ENCODE peak calls at places on chromosomes 11 and 22, in ten cellular contexts. One of them, this sample, is unnamed.

GRCh38 chr11:45751430-45751829 is 53.5 kb upstream of the SLC35C1 start:
- DNase-seq in neural progenitor cell: peak; percentile 91
- DNase-seq in prostate gland: no peak
- DNase-seq in CD4-positive, alpha-beta memory T cell: no peak
- DNase-seq in CD8-positive, alpha-beta T cell: no peak
- DNase-seq in body of pancreas: peak; percentile 9
- DNase-seq in esophagus squamous epithelium: no peak
- DNase-seq in CD8-positive, alpha-beta memory T cell: no peak
- DNase-seq in fibroblast of lung: no peak
- DNase-seq in H9: peak; percentile 55
- DNase-seq in this sample: no peak

GRCh38 chr11:10807629-10808552 is 835 bp downstream of the EIF4G2 start:
- DNase-seq in neural progenitor cell: peak; percentile 65
- DNase-seq in prostate gland: peak; percentile 31
- DNase-seq in CD4-positive, alpha-beta memory T cell: peak; percentile 47
- DNase-seq in CD8-positive, alpha-beta T cell: peak; percentile 73
- DNase-seq in body of pancreas: peak; percentile 63
- DNase-seq in esophagus squamous epithelium: peak; percentile 16
- DNase-seq in CD8-positive, alpha-beta memory T cell: peak; percentile 37
- DNase-seq in fibroblast of lung: peak; percentile 52
- DNase-seq in H9: no peak
- DNase-seq in this sample: peak; percentile 30

GRCh38 chr11:68978931-68979591 is 1.7 kb downstream of the MRGPRD start:
- DNase-seq in neural progenitor cell: no peak
- DNase-seq in prostate gland: no peak
- DNase-seq in CD4-positive, alpha-beta memory T cell: no peak
- DNase-seq in CD8-positive, alpha-beta T cell: no peak
- DNase-seq in body of pancreas: no peak
- DNase-seq in esophagus squamous epithelium: no peak
- DNase-seq in CD8-positive, alpha-beta memory T cell: no peak
- DNase-seq in fibroblast of lung: no peak
- DNase-seq in H9: peak; percentile 23
- DNase-seq in this sample: no peak

GRCh38 chr11:5604896-5605295 is 8.5 kb downstream of the TRIM6 start:
- DNase-seq in neural progenitor cell: no peak
- DNase-seq in prostate gland: no peak
- DNase-seq in CD4-positive, alpha-beta memory T cell: no peak
- DNase-seq in CD8-positive, alpha-beta T cell: no peak
- DNase-seq in body of pancreas: no peak
- DNase-seq in esophagus squamous epithelium: no peak
- DNase-seq in CD8-positive, alpha-beta memory T cell: no peak
- DNase-seq in fibroblast of lung: no peak
- DNase-seq in H9: no peak
- DNase-seq in this sample: no peak

GRCh38 chr11:105181521-105181920 is 42.0 kb upstream of the CARD18 start:
- DNase-seq in neural progenitor cell: no peak
- DNase-seq in prostate gland: no peak
- DNase-seq in CD4-positive, alpha-beta memory T cell: no peak
- DNase-seq in CD8-positive, alpha-beta T cell: no peak
- DNase-seq in body of pancreas: peak; percentile 11
- DNase-seq in esophagus squamous epithelium: no peak
- DNase-seq in CD8-positive, alpha-beta memory T cell: no peak
- DNase-seq in fibroblast of lung: peak; percentile 70
- DNase-seq in H9: no peak
- DNase-seq in this sample: no peak

GRCh38 chr22:17871726-17872458 is 97.6 kb upstream of the BID start:
- DNase-seq in neural progenitor cell: no peak
- DNase-seq in prostate gland: no peak
- DNase-seq in CD4-positive, alpha-beta memory T cell: no peak
- DNase-seq in CD8-positive, alpha-beta T cell: no peak
- DNase-seq in body of pancreas: no peak
- DNase-seq in esophagus squamous epithelium: no peak
- DNase-seq in CD8-positive, alpha-beta memory T cell: no peak
- DNase-seq in fibroblast of lung: no peak
- DNase-seq in H9: no peak
- DNase-seq in this sample: no peak

GRCh38 chr11:32487270-32487669 is 51.9 kb upstream of the WT1 start:
- DNase-seq in neural progenitor cell: peak; percentile 45
- DNase-seq in prostate gland: no peak
- DNase-seq in CD4-positive, alpha-beta memory T cell: no peak
- DNase-seq in CD8-positive, alpha-beta T cell: no peak
- DNase-seq in body of pancreas: no peak
- DNase-seq in esophagus squamous epithelium: no peak
- DNase-seq in CD8-positive, alpha-beta memory T cell: no peak
- DNase-seq in fibroblast of lung: no peak
- DNase-seq in H9: peak; percentile 57
- DNase-seq in this sample: no peak

GRCh38 chr11:32435947-32436750 is 810 bp upstream of the WT1 start:
- DNase-seq in neural progenitor cell: peak; percentile 47
- DNase-seq in prostate gland: no peak
- DNase-seq in CD4-positive, alpha-beta memory T cell: no peak
- DNase-seq in CD8-positive, alpha-beta T cell: no peak
- DNase-seq in body of pancreas: no peak
- DNase-seq in esophagus squamous epithelium: no peak
- DNase-seq in CD8-positive, alpha-beta memory T cell: no peak
- DNase-seq in fibroblast of lung: no peak
- DNase-seq in H9: no peak
- DNase-seq in this sample: no peak

GRCh38 chr11:62337682-62338181 is 484 bp downstream of the ASRGL1 start:
- DNase-seq in neural progenitor cell: peak; percentile 58
- DNase-seq in prostate gland: peak; percentile 28
- DNase-seq in CD4-positive, alpha-beta memory T cell: peak; percentile 3
- DNase-seq in CD8-positive, alpha-beta T cell: peak; percentile 53
- DNase-seq in body of pancreas: peak; percentile 13
- DNase-seq in esophagus squamous epithelium: no peak
- DNase-seq in CD8-positive, alpha-beta memory T cell: no peak
- DNase-seq in fibroblast of lung: no peak
- DNase-seq in H9: peak; percentile 48
- DNase-seq in this sample: no peak

GRCh38 chr11:128294685-128295079 is 292.7 kb downstream of the ETS1 start:
- DNase-seq in neural progenitor cell: no peak
- DNase-seq in prostate gland: no peak
- DNase-seq in CD4-positive, alpha-beta memory T cell: no peak
- DNase-seq in CD8-positive, alpha-beta T cell: no peak
- DNase-seq in body of pancreas: no peak
- DNase-seq in esophagus squamous epithelium: no peak
- DNase-seq in CD8-positive, alpha-beta memory T cell: no peak
- DNase-seq in fibroblast of lung: peak; percentile 25
- DNase-seq in H9: no peak
- DNase-seq in this sample: no peak

GRCh38 chr11:24093410-24093809 is 403.4 kb upstream of the LUZP2 start:
- DNase-seq in neural progenitor cell: no peak
- DNase-seq in prostate gland: no peak
- DNase-seq in CD4-positive, alpha-beta memory T cell: no peak
- DNase-seq in CD8-positive, alpha-beta T cell: no peak
- DNase-seq in body of pancreas: no peak
- DNase-seq in esophagus squamous epithelium: no peak
- DNase-seq in CD8-positive, alpha-beta memory T cell: no peak
- DNase-seq in fibroblast of lung: no peak
- DNase-seq in H9: no peak
- DNase-seq in this sample: no peak

GRCh38 chr11:127017482-127017881 is 16.9 kb upstream of the KIRREL3 start:
- DNase-seq in neural progenitor cell: peak; percentile 72
- DNase-seq in prostate gland: no peak
- DNase-seq in CD4-positive, alpha-beta memory T cell: no peak
- DNase-seq in CD8-positive, alpha-beta T cell: no peak
- DNase-seq in body of pancreas: no peak
- DNase-seq in esophagus squamous epithelium: no peak
- DNase-seq in CD8-positive, alpha-beta memory T cell: no peak
- DNase-seq in fibroblast of lung: peak; percentile 17
- DNase-seq in H9: peak; percentile 52
- DNase-seq in this sample: no peak

GRCh38 chr11:6864436-6864835 is 1.6 kb downstream of the OR10A2 start:
- DNase-seq in neural progenitor cell: no peak
- DNase-seq in prostate gland: no peak
- DNase-seq in CD4-positive, alpha-beta memory T cell: no peak
- DNase-seq in CD8-positive, alpha-beta T cell: no peak
- DNase-seq in body of pancreas: no peak
- DNase-seq in esophagus squamous epithelium: no peak
- DNase-seq in CD8-positive, alpha-beta memory T cell: no peak
- DNase-seq in fibroblast of lung: no peak
- DNase-seq in H9: no peak
- DNase-seq in this sample: no peak

GRCh38 chr22:23211622-23212021 is 31.3 kb downstream of the BCR start:
- DNase-seq in neural progenitor cell: no peak
- DNase-seq in prostate gland: no peak
- DNase-seq in CD4-positive, alpha-beta memory T cell: no peak
- DNase-seq in CD8-positive, alpha-beta T cell: no peak
- DNase-seq in body of pancreas: no peak
- DNase-seq in esophagus squamous epithelium: no peak
- DNase-seq in CD8-positive, alpha-beta memory T cell: no peak
- DNase-seq in fibroblast of lung: no peak
- DNase-seq in H9: no peak
- DNase-seq in this sample: no peak

GRCh38 chr22:20651286-20651685 is 122.6 kb upstream of the SERPIND1 start:
- DNase-seq in neural progenitor cell: no peak
- DNase-seq in prostate gland: no peak
- DNase-seq in CD4-positive, alpha-beta memory T cell: no peak
- DNase-seq in CD8-positive, alpha-beta T cell: no peak
- DNase-seq in body of pancreas: no peak
- DNase-seq in esophagus squamous epithelium: no peak
- DNase-seq in CD8-positive, alpha-beta memory T cell: no peak
- DNase-seq in fibroblast of lung: no peak
- DNase-seq in H9: peak; percentile 2
- DNase-seq in this sample: no peak

GRCh38 chr11:35683728-35684339 is 21.3 kb downstream of the TRIM44 start:
- DNase-seq in neural progenitor cell: no peak
- DNase-seq in prostate gland: no peak
- DNase-seq in CD4-positive, alpha-beta memory T cell: no peak
- DNase-seq in CD8-positive, alpha-beta T cell: no peak
- DNase-seq in body of pancreas: no peak
- DNase-seq in esophagus squamous epithelium: no peak
- DNase-seq in CD8-positive, alpha-beta memory T cell: no peak
- DNase-seq in fibroblast of lung: peak; percentile 53
- DNase-seq in H9: no peak
- DNase-seq in this sample: no peak

GRCh38 chr11:106091480-106092123 is 14.1 kb downstream of the AASDHPPT start:
- DNase-seq in neural progenitor cell: no peak
- DNase-seq in prostate gland: no peak
- DNase-seq in CD4-positive, alpha-beta memory T cell: no peak
- DNase-seq in CD8-positive, alpha-beta T cell: no peak
- DNase-seq in body of pancreas: no peak
- DNase-seq in esophagus squamous epithelium: no peak
- DNase-seq in CD8-positive, alpha-beta memory T cell: no peak
- DNase-seq in fibroblast of lung: peak; percentile 84
- DNase-seq in H9: no peak
- DNase-seq in this sample: no peak

GRCh38 chr22:49159711-49160110 is 668.0 kb downstream of the BRD1 start:
- DNase-seq in neural progenitor cell: no peak
- DNase-seq in prostate gland: no peak
- DNase-seq in CD4-positive, alpha-beta memory T cell: no peak
- DNase-seq in CD8-positive, alpha-beta T cell: no peak
- DNase-seq in body of pancreas: no peak
- DNase-seq in esophagus squamous epithelium: no peak
- DNase-seq in CD8-positive, alpha-beta memory T cell: no peak
- DNase-seq in fibroblast of lung: no peak
- DNase-seq in H9: no peak
- DNase-seq in this sample: no peak
- H3K9me3 ChIP-seq in neural progenitor cell: no peaks in the 10 kb centered on the region
- H3K9me3 ChIP-seq in prostate gland: no peaks in the 10 kb centered on the region
- H3K9me3 ChIP-seq in CD4-positive, alpha-beta memory T cell: no peaks in the 10 kb centered on the region
- H3K9me3 ChIP-seq in CD8-positive, alpha-beta T cell: no peaks in the 10 kb centered on the region
- H3K9me3 ChIP-seq in body of pancreas: no peaks in the 10 kb centered on the region
- H3K9me3 ChIP-seq in esophagus squamous epithelium: no peaks in the 10 kb centered on the region
- H3K9me3 ChIP-seq in CD8-positive, alpha-beta memory T cell: no peaks in the 10 kb centered on the region
- H3K9me3 ChIP-seq in fibroblast of lung: no peaks in the 10 kb centered on the region
- H3K9me3 ChIP-seq in H9: no peaks in the 10 kb centered on the region
- H3K9me3 ChIP-seq in this sample: no peaks in the 10 kb centered on the region

DNA sequence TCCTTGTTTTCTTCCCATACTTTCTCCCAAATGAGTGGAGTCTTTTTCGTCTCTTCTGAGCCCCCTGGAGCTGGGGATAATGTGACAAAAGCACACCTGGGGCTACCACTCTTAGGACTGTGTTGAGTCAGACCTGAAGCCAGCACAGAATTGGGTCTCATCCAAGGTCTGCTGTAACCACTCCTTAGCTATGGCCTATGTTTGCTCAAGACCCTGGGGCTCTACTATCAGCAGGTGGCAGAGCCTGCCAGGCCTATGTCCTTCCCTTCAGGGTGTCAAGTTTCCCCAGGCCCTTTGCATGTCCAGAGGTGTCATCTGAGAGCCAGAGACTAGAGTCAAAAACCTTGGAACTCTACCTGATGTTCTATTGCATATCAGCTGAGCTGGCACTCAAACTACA is 335.7 kb downstream of the DDX10 start:
- DNase-seq in neural progenitor cell: no peak
- DNase-seq in prostate gland: no peak
- DNase-seq in CD4-positive, alpha-beta memory T cell: no peak
- DNase-seq in CD8-positive, alpha-beta T cell: no peak
- DNase-seq in body of pancreas: no peak
- DNase-seq in esophagus squamous epithelium: no peak
- DNase-seq in CD8-positive, alpha-beta memory T cell: no peak
- DNase-seq in fibroblast of lung: no peak
- DNase-seq in H9: no peak
- DNase-seq in this sample: no peak
- H3K9me3 ChIP-seq in neural progenitor cell: no peaks in the 10 kb centered on the region
- H3K9me3 ChIP-seq in prostate gland: no peaks in the 10 kb centered on the region
- H3K9me3 ChIP-seq in CD4-positive, alpha-beta memory T cell: no peaks in the 10 kb centered on the region
- H3K9me3 ChIP-seq in CD8-positive, alpha-beta T cell: no peaks in the 10 kb centered on the region
- H3K9me3 ChIP-seq in body of pancreas: peaks cover 10% of the 10 kb centered on the region
- H3K9me3 ChIP-seq in esophagus squamous epithelium: no peaks in the 10 kb centered on the region
- H3K9me3 ChIP-seq in CD8-positive, alpha-beta memory T cell: no peaks in the 10 kb centered on the region
- H3K9me3 ChIP-seq in fibroblast of lung: no peaks in the 10 kb centered on the region
- H3K9me3 ChIP-seq in H9: no peaks in the 10 kb centered on the region
- H3K9me3 ChIP-seq in this sample: no peaks in the 10 kb centered on the region

GRCh38 chr22:49886346-49887073 is 31.7 kb downstream of the ALG12 start:
- DNase-seq in neural progenitor cell: no peak
- DNase-seq in prostate gland: no peak
- DNase-seq in CD4-positive, alpha-beta memory T cell: no peak
- DNase-seq in CD8-positive, alpha-beta T cell: no peak
- DNase-seq in body of pancreas: no peak
- DNase-seq in esophagus squamous epithelium: no peak
- DNase-seq in CD8-positive, alpha-beta memory T cell: no peak
- DNase-seq in fibroblast of lung: no peak
- DNase-seq in H9: no peak
- DNase-seq in this sample: no peak
- H3K9me3 ChIP-seq in neural progenitor cell: peaks cover 4% of the 10 kb centered on the region
- H3K9me3 ChIP-seq in prostate gland: no peaks in the 10 kb centered on the region
- H3K9me3 ChIP-seq in CD4-positive, alpha-beta memory T cell: no peaks in the 10 kb centered on the region
- H3K9me3 ChIP-seq in CD8-positive, alpha-beta T cell: no peaks in the 10 kb centered on the region
- H3K9me3 ChIP-seq in body of pancreas: no peaks in the 10 kb centered on the region
- H3K9me3 ChIP-seq in esophagus squamous epithelium: no peaks in the 10 kb centered on the region
- H3K9me3 ChIP-seq in CD8-positive, alpha-beta memory T cell: no peaks in the 10 kb centered on the region
- H3K9me3 ChIP-seq in fibroblast of lung: no peaks in the 10 kb centered on the region
- H3K9me3 ChIP-seq in H9: no peaks in the 10 kb centered on the region
- H3K9me3 ChIP-seq in this sample: no peaks in the 10 kb centered on the region

DNA sequence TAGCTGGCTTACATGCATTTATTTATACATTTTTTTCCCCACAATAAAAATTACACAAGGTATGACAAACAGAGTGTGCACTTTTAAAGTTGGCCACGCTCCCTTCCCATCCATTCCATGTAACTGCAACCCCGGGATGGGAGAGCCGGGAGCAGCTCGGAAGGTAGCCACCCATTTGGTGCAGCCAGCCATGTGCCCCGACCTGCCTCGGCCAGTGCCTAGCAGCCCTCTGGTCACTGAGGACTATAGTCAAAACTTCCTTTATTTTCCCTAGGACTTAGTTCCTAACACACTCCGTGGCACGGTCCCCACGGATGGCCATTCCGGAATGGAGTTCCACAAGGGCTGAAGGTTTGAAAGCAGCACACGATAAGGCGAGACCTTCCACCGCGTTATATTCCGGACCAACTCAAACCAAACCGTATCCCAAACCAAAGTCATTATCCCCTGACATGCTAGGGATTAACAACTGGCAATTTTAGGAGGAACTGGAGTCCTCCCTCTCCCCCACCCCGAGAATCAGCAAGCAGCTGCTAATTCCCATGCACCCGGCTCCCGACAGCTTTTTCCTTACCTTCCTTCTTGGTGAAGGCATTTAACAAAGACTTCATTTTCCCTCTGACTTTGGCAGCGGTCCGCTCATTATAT is 426.4 kb downstream of the SHANK2 start:
- DNase-seq in neural progenitor cell: no peak
- DNase-seq in prostate gland: no peak
- DNase-seq in CD4-positive, alpha-beta memory T cell: no peak
- DNase-seq in CD8-positive, alpha-beta T cell: no peak
- DNase-seq in body of pancreas: peak; percentile 18
- DNase-seq in esophagus squamous epithelium: no peak
- DNase-seq in CD8-positive, alpha-beta memory T cell: no peak
- DNase-seq in fibroblast of lung: no peak
- DNase-seq in H9: no peak
- DNase-seq in this sample: no peak
- H3K9me3 ChIP-seq in neural progenitor cell: no peaks in the 10 kb centered on the region
- H3K9me3 ChIP-seq in prostate gland: no peaks in the 10 kb centered on the region
- H3K9me3 ChIP-seq in CD4-positive, alpha-beta memory T cell: no peaks in the 10 kb centered on the region
- H3K9me3 ChIP-seq in CD8-positive, alpha-beta T cell: no peaks in the 10 kb centered on the region
- H3K9me3 ChIP-seq in body of pancreas: no peaks in the 10 kb centered on the region
- H3K9me3 ChIP-seq in esophagus squamous epithelium: no peaks in the 10 kb centered on the region
- H3K9me3 ChIP-seq in CD8-positive, alpha-beta memory T cell: no peaks in the 10 kb centered on the region
- H3K9me3 ChIP-seq in fibroblast of lung: no peaks in the 10 kb centered on the region
- H3K9me3 ChIP-seq in H9: no peaks in the 10 kb centered on the region
- H3K9me3 ChIP-seq in this sample: no peaks in the 10 kb centered on the region

This sample was measured in effector memory CD4-positive, alpha-beta T cell.